ENCODE peak calls at places on chromosome 9, in seven cellular contexts. One of them, this sample, is unnamed.

GRCh38 chr9:19785230-19785629 is 3.6 kb downstream of the SLC24A2 start:
- DNase-seq in neuronal stem cell: no peak
- DNase-seq in trophoblast cell: no peak
- DNase-seq in IMR-90: no peak
- DNase-seq in mesenchymal stem cell: no peak
- DNase-seq in H1: no peak
- DNase-seq in mesendoderm: no peak
- DNase-seq in this sample: no peak

GRCh38 chr9:88949961-88950340 is 41.3 kb upstream of the S1PR3 start:
- DNase-seq in H1: no peak
- DNase-seq in neuronal stem cell: no peak
- DNase-seq in mesenchymal stem cell: peak
- DNase-seq in IMR-90: peak
- DNase-seq in trophoblast cell: no peak
- DNase-seq in mesendoderm: no peak
- DNase-seq in this sample: no peak

GRCh38 chr9:135508211-135508820 is 7.8 kb downstream of the MRPS2 start:
- DNase-seq in trophoblast cell: no peak
- DNase-seq in H1: no peak
- DNase-seq in neuronal stem cell: no peak
- DNase-seq in mesenchymal stem cell: no peak
- DNase-seq in IMR-90: no peak
- DNase-seq in mesendoderm: no peak
- DNase-seq in this sample: peak

GRCh38 chr9:126151031-126151670 is 175.5 kb upstream of the MVB12B start:
- DNase-seq in mesendoderm: no peak
- DNase-seq in H1: no peak
- DNase-seq in IMR-90: no peak
- DNase-seq in trophoblast cell: no peak
- DNase-seq in mesenchymal stem cell: peak
- DNase-seq in neuronal stem cell: no peak
- DNase-seq in this sample: peak

GRCh38 chr9:72657023-72657422 is 135.6 kb downstream of the TMC1 start:
- DNase-seq in mesendoderm: no peak
- DNase-seq in mesenchymal stem cell: no peak
- DNase-seq in H1: no peak
- DNase-seq in trophoblast cell: no peak
- DNase-seq in IMR-90: no peak
- DNase-seq in neuronal stem cell: no peak
- DNase-seq in this sample: no peak

GRCh38 chr9:133731876-133732321 is 6.3 kb downstream of the SARDH start:
- DNase-seq in mesendoderm: peak
- DNase-seq in IMR-90: peak
- DNase-seq in H1: no peak
- DNase-seq in trophoblast cell: no peak
- DNase-seq in neuronal stem cell: peak
- DNase-seq in mesenchymal stem cell: peak
- DNase-seq in this sample: peak

GRCh38 chr9:112354081-112354743 is 20.8 kb upstream of the PTBP3 start:
- DNase-seq in mesenchymal stem cell: no peak
- DNase-seq in H1: no peak
- DNase-seq in mesendoderm: no peak
- DNase-seq in IMR-90: no peak
- DNase-seq in trophoblast cell: no peak
- DNase-seq in neuronal stem cell: no peak
- DNase-seq in this sample: no peak

GRCh38 chr9:125752070-125752628 is 5.0 kb downstream of the PBX3 start:
- DNase-seq in H1: no peak
- DNase-seq in mesenchymal stem cell: no peak
- DNase-seq in mesendoderm: peak
- DNase-seq in IMR-90: no peak
- DNase-seq in neuronal stem cell: no peak
- DNase-seq in trophoblast cell: no peak
- DNase-seq in this sample: no peak

GRCh38 chr9:77834898-77835505 is 186.9 kb upstream of the GNA14 start:
- DNase-seq in neuronal stem cell: no peak
- DNase-seq in mesendoderm: no peak
- DNase-seq in mesenchymal stem cell: no peak
- DNase-seq in trophoblast cell: no peak
- DNase-seq in IMR-90: no peak
- DNase-seq in H1: no peak
- DNase-seq in this sample: no peak

GRCh38 chr9:69797680-69798079 is 22.9 kb upstream of the CFAP95 start:
- DNase-seq in neuronal stem cell: no peak
- DNase-seq in mesenchymal stem cell: no peak
- DNase-seq in H1: no peak
- DNase-seq in trophoblast cell: no peak
- DNase-seq in mesendoderm: no peak
- DNase-seq in IMR-90: no peak
- DNase-seq in this sample: no peak

GRCh38 chr9:108168451-108168850 is 678.9 kb upstream of the KLF4 start:
- DNase-seq in neuronal stem cell: no peak
- DNase-seq in mesenchymal stem cell: peak
- DNase-seq in IMR-90: peak
- DNase-seq in mesendoderm: no peak
- DNase-seq in trophoblast cell: no peak
- DNase-seq in H1: no peak
- DNase-seq in this sample: no peak

GRCh38 chr9:72575673-72576072 is 54.3 kb downstream of the TMC1 start:
- DNase-seq in IMR-90: no peak
- DNase-seq in H1: no peak
- DNase-seq in mesendoderm: no peak
- DNase-seq in trophoblast cell: no peak
- DNase-seq in mesenchymal stem cell: peak
- DNase-seq in neuronal stem cell: no peak
- DNase-seq in this sample: no peak

GRCh38 chr9:97615439-97616072 is 17.6 kb downstream of the TSTD2 start:
- DNase-seq in H1: no peak
- DNase-seq in trophoblast cell: peak
- DNase-seq in neuronal stem cell: peak
- DNase-seq in mesendoderm: peak
- DNase-seq in IMR-90: peak
- DNase-seq in mesenchymal stem cell: peak
- DNase-seq in this sample: no peak

GRCh38 chr9:70557665-70558419 is 143.4 kb upstream of the KLF9 start:
- DNase-seq in trophoblast cell: no peak
- DNase-seq in neuronal stem cell: no peak
- DNase-seq in IMR-90: no peak
- DNase-seq in mesenchymal stem cell: no peak
- DNase-seq in mesendoderm: no peak
- DNase-seq in H1: no peak
- DNase-seq in this sample: no peak

GRCh38 chr9:88400021-88400420 is 11.8 kb downstream of the SPIN1 start:
- DNase-seq in IMR-90: peak
- DNase-seq in trophoblast cell: no peak
- DNase-seq in H1: no peak
- DNase-seq in mesendoderm: peak
- DNase-seq in mesenchymal stem cell: peak
- DNase-seq in neuronal stem cell: no peak
- DNase-seq in this sample: no peak

GRCh38 chr9:115121140-115121710 is 3.3 kb upstream of the TNC start:
- DNase-seq in mesenchymal stem cell: peak
- DNase-seq in H1: no peak
- DNase-seq in trophoblast cell: no peak
- DNase-seq in neuronal stem cell: no peak
- DNase-seq in IMR-90: no peak
- DNase-seq in mesendoderm: no peak
- DNase-seq in this sample: no peak

GRCh38 chr9:113011911-113012381 is at the start of gene ZNF883:
- DNase-seq in H1: peak
- DNase-seq in neuronal stem cell: peak
- DNase-seq in trophoblast cell: no peak
- DNase-seq in IMR-90: peak
- DNase-seq in mesenchymal stem cell: peak
- DNase-seq in mesendoderm: peak
- DNase-seq in this sample: peak

GRCh38 chr9:117681827-117682226 is 22.4 kb upstream of the TLR4 start:
- DNase-seq in mesenchymal stem cell: no peak
- DNase-seq in H1: no peak
- DNase-seq in neuronal stem cell: no peak
- DNase-seq in IMR-90: no peak
- DNase-seq in mesendoderm: no peak
- DNase-seq in trophoblast cell: no peak
- DNase-seq in this sample: no peak
- H2BK5ac ChIP-seq in mesenchymal stem cell: no peak
- H2BK5ac ChIP-seq in H1: no peak
- H2BK5ac ChIP-seq in neuronal stem cell: no peak
- H2BK5ac ChIP-seq in IMR-90: no peak
- H2BK5ac ChIP-seq in mesendoderm: no peak
- H2BK5ac ChIP-seq in trophoblast cell: no peak
- H2BK5ac ChIP-seq in this sample: no peak

GRCh38 chr9:36448017-36448416 is 47.9 kb upstream of the RNF38 start:
- DNase-seq in IMR-90: no peak
- DNase-seq in trophoblast cell: no peak
- DNase-seq in mesendoderm: no peak
- DNase-seq in mesenchymal stem cell: no peak
- DNase-seq in neuronal stem cell: no peak
- DNase-seq in H1: no peak
- DNase-seq in this sample: no peak

GRCh38 chr9:36442710-36443109 is 42.6 kb upstream of the RNF38 start:
- DNase-seq in neuronal stem cell: no peak
- DNase-seq in mesenchymal stem cell: no peak
- DNase-seq in trophoblast cell: no peak
- DNase-seq in H1: no peak
- DNase-seq in mesendoderm: no peak
- DNase-seq in IMR-90: no peak
- DNase-seq in this sample: no peak

GRCh38 chr9:36441966-36442365 is 41.9 kb upstream of the RNF38 start:
- DNase-seq in trophoblast cell: no peak
- DNase-seq in mesenchymal stem cell: no peak
- DNase-seq in mesendoderm: peak
- DNase-seq in H1: no peak
- DNase-seq in neuronal stem cell: no peak
- DNase-seq in IMR-90: no peak
- DNase-seq in this sample: no peak

GRCh38 chr9:36443581-36443980 is 43.5 kb upstream of the RNF38 start:
- DNase-seq in IMR-90: peak
- DNase-seq in neuronal stem cell: no peak
- DNase-seq in mesenchymal stem cell: no peak
- DNase-seq in mesendoderm: no peak
- DNase-seq in H1: no peak
- DNase-seq in trophoblast cell: no peak
- DNase-seq in this sample: no peak

GRCh38 chr9:36445800-36446361 is 45.8 kb upstream of the RNF38 start:
- DNase-seq in neuronal stem cell: no peak
- DNase-seq in IMR-90: no peak
- DNase-seq in mesenchymal stem cell: no peak
- DNase-seq in trophoblast cell: no peak
- DNase-seq in H1: no peak
- DNase-seq in mesendoderm: peak
- DNase-seq in this sample: no peak
- H2BK5ac ChIP-seq in neuronal stem cell: no peak
- H2BK5ac ChIP-seq in IMR-90: no peak
- H2BK5ac ChIP-seq in mesenchymal stem cell: no peak
- H2BK5ac ChIP-seq in trophoblast cell: no peak
- H2BK5ac ChIP-seq in H1: peak
- H2BK5ac ChIP-seq in mesendoderm: no peak
- H2BK5ac ChIP-seq in this sample: no peak

DNA sequence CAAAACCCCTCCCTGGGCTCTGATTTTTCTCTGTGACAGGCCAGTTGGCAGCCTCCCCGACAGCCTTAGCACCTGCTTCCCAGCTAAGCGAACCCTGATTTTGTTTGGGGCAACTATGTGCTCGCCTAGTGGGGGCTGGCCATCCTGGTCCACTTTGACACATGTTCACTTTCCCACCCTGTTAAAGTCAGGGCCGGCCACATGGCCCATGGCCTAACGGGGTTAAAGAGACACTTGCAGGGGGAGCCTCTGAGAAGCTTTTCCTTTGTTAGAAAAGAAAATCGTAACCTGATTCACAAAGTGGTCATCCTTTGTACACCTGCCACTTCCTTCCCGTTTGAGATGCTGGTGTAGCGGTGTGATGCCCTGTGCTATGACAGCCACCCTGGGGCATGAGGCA is 1.3 kb upstream of the CACNA1B start:
- DNase-seq in mesendoderm: no peak
- DNase-seq in H1: no peak
- DNase-seq in trophoblast cell: no peak
- DNase-seq in IMR-90: no peak
- DNase-seq in neuronal stem cell: no peak
- DNase-seq in mesenchymal stem cell: no peak
- DNase-seq in this sample: no peak
- H2BK5ac ChIP-seq in mesendoderm: no peak
- H2BK5ac ChIP-seq in H1: no peak
- H2BK5ac ChIP-seq in trophoblast cell: no peak
- H2BK5ac ChIP-seq in IMR-90: no peak
- H2BK5ac ChIP-seq in neuronal stem cell: no peak
- H2BK5ac ChIP-seq in mesenchymal stem cell: no peak
- H2BK5ac ChIP-seq in this sample: no peak

GRCh38 chr9:17528859-17529258 is 50.0 kb upstream of the SH3GL2 start:
- DNase-seq in IMR-90: peak
- DNase-seq in trophoblast cell: no peak
- DNase-seq in mesendoderm: no peak
- DNase-seq in H1: no peak
- DNase-seq in mesenchymal stem cell: peak
- DNase-seq in neuronal stem cell: no peak
- DNase-seq in this sample: no peak
- H2BK5ac ChIP-seq in IMR-90: no peak
- H2BK5ac ChIP-seq in trophoblast cell: no peak
- H2BK5ac ChIP-seq in mesendoderm: no peak
- H2BK5ac ChIP-seq in H1: no peak
- H2BK5ac ChIP-seq in mesenchymal stem cell: no peak
- H2BK5ac ChIP-seq in neuronal stem cell: no peak
- H2BK5ac ChIP-seq in this sample: no peak

DNA sequence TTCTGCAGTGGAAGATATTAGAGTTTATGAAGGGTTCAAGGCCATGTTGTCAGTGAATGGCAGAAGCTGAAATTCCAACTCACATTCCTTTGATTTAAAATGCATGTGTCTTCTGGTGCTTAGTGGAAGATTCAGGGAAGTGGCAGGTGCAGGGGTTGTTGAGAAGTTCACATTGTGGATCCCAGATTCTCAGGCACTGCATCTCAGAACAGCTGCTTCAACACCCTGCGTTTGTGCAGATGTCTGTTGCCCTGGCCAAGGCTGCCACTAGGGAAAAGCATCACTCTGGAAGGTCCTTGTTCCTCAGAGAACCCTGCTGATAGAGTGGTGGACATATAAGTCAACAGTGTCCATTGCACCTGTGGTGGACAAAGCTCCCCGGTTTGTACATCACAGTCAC is 162.6 kb downstream of the PAPPA start:
- DNase-seq in trophoblast cell: no peak
- DNase-seq in mesenchymal stem cell: no peak
- DNase-seq in H1: no peak
- DNase-seq in neuronal stem cell: no peak
- DNase-seq in mesendoderm: no peak
- DNase-seq in IMR-90: no peak
- DNase-seq in this sample: no peak
- H2BK5ac ChIP-seq in trophoblast cell: no peak
- H2BK5ac ChIP-seq in mesenchymal stem cell: no peak
- H2BK5ac ChIP-seq in H1: no peak
- H2BK5ac ChIP-seq in neuronal stem cell: no peak
- H2BK5ac ChIP-seq in mesendoderm: no peak
- H2BK5ac ChIP-seq in IMR-90: no peak
- H2BK5ac ChIP-seq in this sample: no peak

GRCh38 chr9:129517006-129517405 is 103.9 kb downstream of the C9orf50 start:
- DNase-seq in neuronal stem cell: no peak
- DNase-seq in trophoblast cell: peak
- DNase-seq in IMR-90: no peak
- DNase-seq in mesendoderm: no peak
- DNase-seq in mesenchymal stem cell: no peak
- DNase-seq in H1: no peak
- DNase-seq in this sample: no peak
- H2BK5ac ChIP-seq in neuronal stem cell: no peak
- H2BK5ac ChIP-seq in trophoblast cell: no peak
- H2BK5ac ChIP-seq in IMR-90: no peak
- H2BK5ac ChIP-seq in mesendoderm: no peak
- H2BK5ac ChIP-seq in mesenchymal stem cell: no peak
- H2BK5ac ChIP-seq in H1: no peak
- H2BK5ac ChIP-seq in this sample: no peak